ENCODE peak calls at places on chromosomes 16 and 17, in six cellular contexts. One of them, this sample, is unnamed.

GRCh38 chr16:5504028-5504758 is 406.6 kb upstream of the EEF2KMT start:
- DNase-seq in CD8-positive, alpha-beta T cell: no peak
- DNase-seq in GM23248: no peak
- DNase-seq in mesenchymal stem cell: no peak
- DNase-seq in cardiac muscle cell: no peak
- DNase-seq in IMR-90: no peak
- DNase-seq in this sample: peak; percentile 99

GRCh38 chr17:47959825-47960655 is 2.4 kb upstream of the PRR15L start:
- DNase-seq in GM23248: no peak
- DNase-seq in CD8-positive, alpha-beta T cell: no peak
- DNase-seq in mesenchymal stem cell: no peak
- DNase-seq in cardiac muscle cell: no peak
- DNase-seq in IMR-90: no peak
- DNase-seq in this sample: no peak

GRCh38 chr16:88285514-88285822 is 97.3 kb upstream of the ZNF469 start:
- DNase-seq in CD8-positive, alpha-beta T cell: no peak
- DNase-seq in mesenchymal stem cell: no peak
- DNase-seq in IMR-90: no peak
- DNase-seq in cardiac muscle cell: no peak
- DNase-seq in GM23248: no peak
- DNase-seq in this sample: no peak

GRCh38 chr16:19683453-19684236 is 34.4 kb downstream of the KNOP1 start:
- DNase-seq in CD8-positive, alpha-beta T cell: no peak
- DNase-seq in cardiac muscle cell: no peak
- DNase-seq in IMR-90: no peak
- DNase-seq in GM23248: no peak
- DNase-seq in mesenchymal stem cell: no peak
- DNase-seq in this sample: no peak

GRCh38 chr17:55726440-55726839 is 3.8 kb upstream of the TMEM100 start:
- DNase-seq in mesenchymal stem cell: peak; percentile 54
- DNase-seq in CD8-positive, alpha-beta T cell: no peak
- DNase-seq in IMR-90: peak; percentile 91
- DNase-seq in GM23248: peak; percentile 92
- DNase-seq in cardiac muscle cell: peak; percentile 90
- DNase-seq in this sample: peak; percentile 81

GRCh38 chr17:82370471-82371332 is 863 bp upstream of the UTS2R start:
- DNase-seq in GM23248: peak; percentile 46
- DNase-seq in mesenchymal stem cell: no peak
- DNase-seq in CD8-positive, alpha-beta T cell: peak; percentile 11
- DNase-seq in cardiac muscle cell: peak; percentile 13
- DNase-seq in IMR-90: no peak
- DNase-seq in this sample: no peak

GRCh38 chr17:78294776-78295175 is 63.3 kb downstream of the TMEM235 start:
- DNase-seq in cardiac muscle cell: peak; percentile 85
- DNase-seq in IMR-90: peak; percentile 54
- DNase-seq in mesenchymal stem cell: peak; percentile 38
- DNase-seq in GM23248: no peak
- DNase-seq in CD8-positive, alpha-beta T cell: no peak
- DNase-seq in this sample: no peak

GRCh38 chr16:86418981-86419380 is 91.3 kb upstream of the FOXF1 start:
- DNase-seq in CD8-positive, alpha-beta T cell: no peak
- DNase-seq in GM23248: no peak
- DNase-seq in cardiac muscle cell: no peak
- DNase-seq in IMR-90: no peak
- DNase-seq in mesenchymal stem cell: no peak
- DNase-seq in this sample: no peak

GRCh38 chr17:17819561-17819995 is 17.2 kb downstream of the SREBF1 start:
- DNase-seq in IMR-90: peak; percentile 92
- DNase-seq in cardiac muscle cell: peak; percentile 96
- DNase-seq in GM23248: peak; percentile 92
- DNase-seq in mesenchymal stem cell: peak; percentile 94
- DNase-seq in CD8-positive, alpha-beta T cell: peak; percentile 68
- DNase-seq in this sample: peak; percentile 54

GRCh38 chr17:8243827-8244226 is 4.0 kb downstream of the CTC1 start:
- DNase-seq in mesenchymal stem cell: no peak
- DNase-seq in CD8-positive, alpha-beta T cell: peak; percentile 32
- DNase-seq in cardiac muscle cell: no peak
- DNase-seq in GM23248: no peak
- DNase-seq in IMR-90: no peak
- DNase-seq in this sample: no peak

GRCh38 chr17:49987681-49988441 is 7.2 kb downstream of the DLX3 start:
- DNase-seq in mesenchymal stem cell: no peak
- DNase-seq in GM23248: peak; percentile 87
- DNase-seq in cardiac muscle cell: peak; percentile 32
- DNase-seq in CD8-positive, alpha-beta T cell: no peak
- DNase-seq in IMR-90: no peak
- DNase-seq in this sample: peak; percentile 98

GRCh38 chr17:31654936-31655335 is 204.1 kb downstream of the COPRS start:
- DNase-seq in IMR-90: peak; percentile 12
- DNase-seq in CD8-positive, alpha-beta T cell: no peak
- DNase-seq in mesenchymal stem cell: no peak
- DNase-seq in cardiac muscle cell: no peak
- DNase-seq in GM23248: no peak
- DNase-seq in this sample: peak; percentile 21

GRCh38 chr16:1870365-1871082 is 1.4 kb downstream of the MEIOB start:
- DNase-seq in CD8-positive, alpha-beta T cell: no peak
- DNase-seq in GM23248: peak; percentile 90
- DNase-seq in cardiac muscle cell: peak; percentile 23
- DNase-seq in IMR-90: peak; percentile 79
- DNase-seq in mesenchymal stem cell: peak; percentile 75
- DNase-seq in this sample: peak; percentile 47

GRCh38 chr16:57817680-57818079 is 15.4 kb upstream of the KIFC3 start:
- DNase-seq in CD8-positive, alpha-beta T cell: no peak
- DNase-seq in IMR-90: no peak
- DNase-seq in mesenchymal stem cell: no peak
- DNase-seq in GM23248: no peak
- DNase-seq in cardiac muscle cell: no peak
- DNase-seq in this sample: no peak

GRCh38 chr17:73645050-73645871 is 1.0 kb upstream of the SDK2 start:
- DNase-seq in mesenchymal stem cell: peak; percentile 24
- DNase-seq in CD8-positive, alpha-beta T cell: peak; percentile 58
- DNase-seq in GM23248: peak; percentile 50
- DNase-seq in cardiac muscle cell: peak; percentile 57
- DNase-seq in IMR-90: no peak
- DNase-seq in this sample: peak; percentile 54

GRCh38 chr17:78040561-78041400 is 82.3 kb downstream of the TNRC6C start:
- DNase-seq in CD8-positive, alpha-beta T cell: peak; percentile 31
- DNase-seq in cardiac muscle cell: peak; percentile 65
- DNase-seq in GM23248: peak; percentile 85
- DNase-seq in mesenchymal stem cell: no peak
- DNase-seq in IMR-90: peak; percentile 43
- DNase-seq in this sample: peak; percentile 88

GRCh38 chr17:78946131-78946530 is 20.9 kb upstream of the TIMP2 start:
- DNase-seq in cardiac muscle cell: no peak
- DNase-seq in mesenchymal stem cell: no peak
- DNase-seq in IMR-90: no peak
- DNase-seq in CD8-positive, alpha-beta T cell: no peak
- DNase-seq in GM23248: no peak
- DNase-seq in this sample: no peak

GRCh38 chr16:11538880-11539279 is 47.8 kb downstream of the LITAF start:
- DNase-seq in mesenchymal stem cell: no peak
- DNase-seq in CD8-positive, alpha-beta T cell: no peak
- DNase-seq in IMR-90: no peak
- DNase-seq in GM23248: no peak
- DNase-seq in cardiac muscle cell: no peak
- DNase-seq in this sample: no peak

GRCh38 chr17:74981318-74981978 is 6.0 kb upstream of the CDR2L start:
- DNase-seq in mesenchymal stem cell: no peak
- DNase-seq in cardiac muscle cell: no peak
- DNase-seq in CD8-positive, alpha-beta T cell: no peak
- DNase-seq in IMR-90: no peak
- DNase-seq in GM23248: no peak
- DNase-seq in this sample: no peak

GRCh38 chr16:2333772-2334379 is 6.7 kb downstream of the ABCA3 start:
- DNase-seq in IMR-90: no peak
- DNase-seq in GM23248: peak; percentile 9
- DNase-seq in mesenchymal stem cell: peak; percentile 48
- DNase-seq in CD8-positive, alpha-beta T cell: no peak
- DNase-seq in cardiac muscle cell: no peak
- DNase-seq in this sample: peak; percentile 32

GRCh38 chr16:11315499-11315898 is 29.8 kb upstream of the RMI2 start:
- DNase-seq in mesenchymal stem cell: peak; percentile 53
- DNase-seq in cardiac muscle cell: peak; percentile 55
- DNase-seq in IMR-90: peak; percentile 68
- DNase-seq in GM23248: peak; percentile 9
- DNase-seq in CD8-positive, alpha-beta T cell: no peak
- DNase-seq in this sample: no peak

GRCh38 chr16:85715169-85716015 is 26.6 kb upstream of the GINS2 start:
- DNase-seq in mesenchymal stem cell: peak; percentile 57
- DNase-seq in cardiac muscle cell: peak; percentile 53
- DNase-seq in IMR-90: peak; percentile 39
- DNase-seq in CD8-positive, alpha-beta T cell: no peak
- DNase-seq in GM23248: no peak
- DNase-seq in this sample: no peak

DNA sequence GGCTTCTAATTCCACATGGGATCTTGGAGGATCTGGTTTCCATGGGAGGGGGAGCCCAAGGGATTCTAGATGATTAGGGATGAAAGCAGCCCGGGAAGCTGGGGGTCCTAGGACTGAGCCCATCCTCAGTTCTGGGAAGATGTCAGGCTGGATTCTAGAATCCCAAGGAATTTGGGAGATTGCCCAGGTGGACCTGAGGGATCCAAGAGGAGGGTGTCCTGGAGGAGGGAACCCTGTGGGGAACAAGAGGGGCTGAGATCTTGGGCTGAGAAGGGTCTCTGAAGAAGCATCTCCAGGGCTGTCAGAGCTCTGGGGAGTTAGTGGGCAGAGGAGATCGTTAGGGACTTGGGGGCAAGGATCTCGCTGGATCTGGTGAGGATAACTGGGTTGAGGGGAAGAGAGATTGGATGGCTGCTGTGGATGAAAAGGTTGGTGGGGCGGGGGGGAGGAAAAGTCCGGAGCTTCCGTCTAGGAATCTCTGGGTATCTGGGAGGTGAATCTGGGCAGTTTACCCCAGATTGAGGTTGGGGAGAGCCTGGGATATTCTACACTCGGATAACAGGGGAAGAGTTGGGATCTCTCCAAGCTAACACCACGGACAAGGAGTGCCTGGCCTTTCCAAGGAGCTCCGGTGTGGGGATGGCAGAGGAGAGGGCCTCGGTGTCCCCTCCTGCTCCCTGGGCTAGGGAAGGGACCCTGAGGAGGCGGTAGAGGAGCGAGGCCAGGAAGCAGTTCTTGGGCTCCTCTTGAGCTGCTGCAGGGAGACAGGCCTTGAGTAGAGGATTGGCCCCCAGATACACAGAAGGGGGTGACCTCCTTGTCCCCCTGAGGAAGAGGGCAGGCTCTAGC is 1.6 kb downstream of the FBXL19 start:
- DNase-seq in CD8-positive, alpha-beta T cell: no peak
- DNase-seq in GM23248: peak; percentile 24
- DNase-seq in IMR-90: no peak
- DNase-seq in cardiac muscle cell: no peak
- DNase-seq in mesenchymal stem cell: no peak
- DNase-seq in this sample: no peak
- H3K4me3 ChIP-seq in CD8-positive, alpha-beta T cell: no peak overlapping the region
- H3K4me3 ChIP-seq in GM23248: peak overlapping the region; percentile 91
- H3K4me3 ChIP-seq in IMR-90: peak overlapping the region; percentile 53
- H3K4me3 ChIP-seq in cardiac muscle cell: peak overlapping the region; percentile 77
- H3K4me3 ChIP-seq in mesenchymal stem cell: peak overlapping the region; percentile 79
- H3K4me3 ChIP-seq in this sample: peak overlapping the region; percentile 97

GRCh38 chr16:55333690-55334089 is 9.7 kb downstream of the IRX6 start:
- DNase-seq in mesenchymal stem cell: no peak
- DNase-seq in cardiac muscle cell: no peak
- DNase-seq in CD8-positive, alpha-beta T cell: no peak
- DNase-seq in GM23248: no peak
- DNase-seq in IMR-90: no peak
- DNase-seq in this sample: no peak

GRCh38 chr16:55331648-55332185 is 7.7 kb downstream of the IRX6 start:
- DNase-seq in GM23248: no peak
- DNase-seq in IMR-90: no peak
- DNase-seq in mesenchymal stem cell: no peak
- DNase-seq in cardiac muscle cell: no peak
- DNase-seq in CD8-positive, alpha-beta T cell: no peak
- DNase-seq in this sample: no peak

GRCh38 chr16:55329791-55330190 is 5.8 kb downstream of the IRX6 start:
- DNase-seq in IMR-90: no peak
- DNase-seq in GM23248: no peak
- DNase-seq in mesenchymal stem cell: no peak
- DNase-seq in CD8-positive, alpha-beta T cell: no peak
- DNase-seq in cardiac muscle cell: no peak
- DNase-seq in this sample: no peak

GRCh38 chr16:55328611-55329569 is 4.9 kb downstream of the IRX6 start:
- DNase-seq in cardiac muscle cell: no peak
- DNase-seq in GM23248: no peak
- DNase-seq in mesenchymal stem cell: no peak
- DNase-seq in IMR-90: no peak
- DNase-seq in CD8-positive, alpha-beta T cell: no peak
- DNase-seq in this sample: no peak

GRCh38 chr16:55330726-55331647 is 7.0 kb downstream of the IRX6 start:
- DNase-seq in IMR-90: no peak
- DNase-seq in GM23248: no peak
- DNase-seq in cardiac muscle cell: no peak
- DNase-seq in CD8-positive, alpha-beta T cell: no peak
- DNase-seq in mesenchymal stem cell: no peak
- DNase-seq in this sample: no peak
- H3K27me3 ChIP-seq in IMR-90: peaks cover 45% of the 10 kb centered on the region
- H3K27me3 ChIP-seq in GM23248: peaks cover 7% of the 10 kb centered on the region
- H3K27me3 ChIP-seq in cardiac muscle cell: peaks cover 100% of the 10 kb centered on the region
- H3K27me3 ChIP-seq in CD8-positive, alpha-beta T cell: peaks cover 5% of the 10 kb centered on the region
- H3K27me3 ChIP-seq in mesenchymal stem cell: peaks cover 69% of the 10 kb centered on the region
- H3K27me3 ChIP-seq in this sample: no peaks in the 10 kb centered on the region

DNA sequence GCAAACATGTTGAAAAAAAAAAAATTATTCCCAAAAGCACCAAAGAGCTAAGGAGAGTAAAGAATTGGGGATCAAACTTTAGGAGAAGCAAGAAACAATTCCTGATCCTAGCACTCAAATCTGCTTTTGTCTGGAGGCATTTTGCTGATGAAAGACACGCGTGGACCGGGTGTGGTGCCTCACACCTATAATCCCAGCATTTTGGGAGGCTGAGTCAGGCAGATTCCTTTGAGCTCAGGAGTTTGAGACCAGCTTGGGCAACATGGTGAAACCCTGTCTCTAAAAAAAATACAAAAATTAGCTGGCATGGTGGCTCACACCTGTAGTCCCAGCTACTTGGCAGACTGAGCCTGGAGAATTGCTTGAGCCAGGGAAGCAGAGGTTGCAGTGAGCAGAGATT is 35.4 kb downstream of the ZFP90 start:
- DNase-seq in CD8-positive, alpha-beta T cell: no peak
- DNase-seq in cardiac muscle cell: no peak
- DNase-seq in GM23248: no peak
- DNase-seq in mesenchymal stem cell: no peak
- DNase-seq in IMR-90: no peak
- DNase-seq in this sample: no peak
- H3K9me3 ChIP-seq in CD8-positive, alpha-beta T cell: peaks cover 45% of the 10 kb centered on the region
- H3K9me3 ChIP-seq in cardiac muscle cell: no peaks in the 10 kb centered on the region
- H3K9me3 ChIP-seq in GM23248: peaks cover 4% of the 10 kb centered on the region
- H3K9me3 ChIP-seq in mesenchymal stem cell: peaks cover 86% of the 10 kb centered on the region
- H3K9me3 ChIP-seq in IMR-90: peaks cover 65% of the 10 kb centered on the region
- H3K9me3 ChIP-seq in this sample: no peaks in the 10 kb centered on the region

DNA sequence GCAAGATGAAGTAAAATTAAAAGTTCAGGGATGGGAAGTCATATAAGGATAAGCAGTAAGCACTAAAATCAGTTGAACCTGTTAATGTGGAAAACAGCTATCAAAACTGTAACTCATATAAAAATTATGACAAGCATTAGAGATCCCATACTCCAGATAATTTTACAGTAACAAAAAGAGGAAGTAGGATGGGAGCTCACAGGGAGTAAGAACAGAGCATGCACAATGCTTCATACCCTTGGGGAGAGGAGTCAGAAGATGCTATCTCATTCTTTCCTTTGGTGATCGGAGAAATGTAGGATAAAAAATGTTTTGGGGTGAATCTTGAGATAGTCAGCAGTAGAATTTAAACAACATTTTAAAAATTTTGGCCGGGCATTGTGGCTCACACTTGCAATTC is 164.7 kb upstream of the CACNG5 start:
- DNase-seq in IMR-90: no peak
- DNase-seq in mesenchymal stem cell: no peak
- DNase-seq in CD8-positive, alpha-beta T cell: no peak
- DNase-seq in GM23248: no peak
- DNase-seq in cardiac muscle cell: no peak
- DNase-seq in this sample: no peak
- H3K4me3 ChIP-seq in IMR-90: no peak overlapping the region
- H3K4me3 ChIP-seq in mesenchymal stem cell: no peak overlapping the region
- H3K4me3 ChIP-seq in CD8-positive, alpha-beta T cell: no peak overlapping the region
- H3K4me3 ChIP-seq in GM23248: no peak overlapping the region
- H3K4me3 ChIP-seq in cardiac muscle cell: no peak overlapping the region
- H3K4me3 ChIP-seq in this sample: no peak overlapping the region

This sample was measured in MG63.